ENCODE peak calls at places on chromosome 3, in eight cellular contexts. N, A, X, F, L, S, Z and W are unnamed samples.
A peak's percentile ranks its signal among the peaks of the same experiment; 100 is the strongest.

GRCh38 chr3:115706311-115706829 is 83.1 kb downstream of the GAP43 start:
- DNase-seq in N (no peak), A (no peak), X (no peak), F (no peak), L (no peak), S (no peak), Z (no peak), W (no peak)

GRCh38 chr3:54185740-54186139 is 63.4 kb downstream of the CACNA2D3 start:
- DNase-seq in N (no peak), A (no peak), X (no peak), F (no peak), L (no peak), S (no peak), Z (no peak), W (no peak)

GRCh38 chr3:120791010-120791409 is 48.5 kb downstream of the GTF2E1 start:
- DNase-seq in N (no peak), A (no peak), X (no peak), F (no peak), L (no peak), S (no peak), Z (no peak), W (no peak)

GRCh38 chr3:13023251-13024055 is 49.8 kb downstream of the IQSEC1 start:
- DNase-seq in N (no peak), A (no peak), X (no peak), F (peak; percentile 70), L (no peak), S (no peak), Z (no peak), W (no peak)

GRCh38 chr3:43866529-43867353 is 176.0 kb downstream of the ABHD5 start:
- DNase-seq in N (no peak), A (no peak), X (no peak), F (peak; percentile 6), L (no peak), S (no peak), Z (peak; percentile 70), W (no peak)

GRCh38 chr3:31968927-31969418 is 12.1 kb downstream of the OSBPL10 start:
- DNase-seq in N (no peak), A (no peak), X (no peak), F (no peak), L (peak; percentile 86), S (peak; percentile 44), Z (peak; percentile 66), W (peak; percentile 45)

GRCh38 chr3:117184574-117184973 is 475.0 kb downstream of the TUSC7 start:
- DNase-seq in N (no peak), A (no peak), X (no peak), F (no peak), L (no peak), S (no peak), Z (no peak), W (no peak)

GRCh38 chr3:9703736-9704342 is at the start of gene CPNE9:
- DNase-seq in N (no peak), A (no peak), X (no peak), F (peak; percentile 64), L (no peak), S (no peak), Z (no peak), W (no peak)

GRCh38 chr3:143973352-143974021 is 1.9 kb downstream of the DIPK2A start:
- DNase-seq in N (no peak), A (peak; percentile 10), X (no peak), F (no peak), L (no peak), S (no peak), Z (no peak), W (peak; percentile 14)
- TF ChIP-seq POLR2AphosphoS5 in N (no peak), A (no peak), X (no peak), F (no peak), L (no peak), S (no peak), Z (peak; percentile 3), W (no peak)

GRCh38 chr3:75506603-75507002 is 157.5 kb upstream of the FRG2C start:
- DNase-seq in N (no peak), A (no peak), X (no peak), F (no peak), L (no peak), S (no peak), Z (peak; percentile 62), W (no peak)
- H3K9me3 ChIP-seq in N (peaks cover 15% of the 10 kb centered on the region), A (peaks cover 14% of the 10 kb centered on the region), X (peaks cover 6% of the 10 kb centered on the region), F (peaks cover 30% of the 10 kb centered on the region), L (no peaks in the 10 kb centered on the region), S (peaks cover 26% of the 10 kb centered on the region), Z (peaks cover 13% of the 10 kb centered on the region), W (no peaks in the 10 kb centered on the region)

DNA sequence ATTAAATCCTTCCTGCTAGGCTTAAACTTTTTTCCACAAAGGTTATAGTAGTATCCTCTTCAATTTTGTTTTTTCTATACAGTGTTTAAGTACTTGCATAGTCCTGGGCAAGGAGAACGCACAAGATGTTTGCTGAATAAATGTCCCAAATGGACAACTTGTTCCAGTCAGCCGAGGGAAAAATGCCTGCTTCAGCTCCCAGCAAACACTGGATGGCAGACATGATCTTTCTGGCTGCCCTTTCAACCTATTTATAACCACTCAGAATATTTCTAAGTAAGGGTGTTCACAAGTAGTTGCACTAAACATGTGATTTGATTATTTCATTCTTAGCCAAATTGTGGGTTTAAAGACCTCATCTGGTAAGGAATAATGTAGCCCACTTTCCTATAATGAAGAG is 29.8 kb downstream of the GNB4 start:
- DNase-seq in N (no peak), A (no peak), X (no peak), F (no peak), L (no peak), S (no peak), Z (no peak), W (no peak)
- TF ChIP-seq POLR2AphosphoS5 in N (no peak), A (no peak), X (no peak), F (no peak), L (no peak), S (no peak), Z (peak; percentile 22), W (no peak)

GRCh38 chr3:1272541-1273265 is 179.9 kb downstream of the CNTN6 start:
- DNase-seq in N (no peak), A (peak; percentile 14), X (no peak), F (no peak), L (no peak), S (no peak), Z (no peak), W (no peak)
- H3K9me3 ChIP-seq in N (no peaks in the 10 kb centered on the region), A (no peaks in the 10 kb centered on the region), X (no peaks in the 10 kb centered on the region), F (no peaks in the 10 kb centered on the region), L (peaks cover 13% of the 10 kb centered on the region), S (no peaks in the 10 kb centered on the region), Z (no peaks in the 10 kb centered on the region), W (no peaks in the 10 kb centered on the region)

DNA sequence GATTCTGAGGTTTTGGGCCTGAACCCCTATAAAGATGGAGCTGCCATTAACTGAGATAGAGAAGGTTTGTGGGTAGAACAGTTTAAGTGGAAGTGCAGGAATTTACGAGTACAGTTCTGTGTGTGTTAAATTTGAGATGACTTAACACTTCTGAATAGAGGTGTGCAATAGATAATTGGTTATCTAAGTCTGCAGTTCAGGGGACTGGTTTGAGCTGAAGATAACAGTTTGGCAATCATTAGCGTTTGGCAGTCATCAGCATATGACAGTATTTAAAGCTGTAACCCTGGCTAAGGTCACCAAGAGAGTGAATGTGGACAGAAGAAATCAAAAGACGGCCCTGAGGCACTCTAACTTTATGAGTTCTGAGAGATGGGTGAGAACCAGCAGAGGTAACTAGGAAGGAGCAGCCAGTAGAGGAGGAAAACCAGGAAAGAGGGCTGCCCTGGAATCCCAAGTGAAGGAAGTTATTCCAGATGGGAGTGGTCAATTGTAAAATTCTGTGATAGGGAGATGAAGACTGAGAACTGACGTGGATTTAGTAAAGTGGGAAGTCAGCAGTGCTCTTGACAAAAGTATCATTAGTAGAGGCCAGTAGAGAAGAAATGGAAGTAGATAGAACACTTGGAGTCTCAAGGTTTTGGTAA is 8.1 kb downstream of the MYNN start:
- DNase-seq in N (no peak), A (no peak), X (no peak), F (no peak), L (no peak), S (no peak), Z (no peak), W (no peak)
- TF ChIP-seq POLR2AphosphoS5 in N (no peak), A (no peak), X (no peak), F (no peak), L (no peak), S (no peak), Z (no peak), W (no peak)

GRCh38 chr3:52870471-52870870 is 26.9 kb downstream of the STIMATE start:
- DNase-seq in N (no peak), A (no peak), X (no peak), F (no peak), L (no peak), S (no peak), Z (no peak), W (no peak)
- H3K9me3 ChIP-seq in N (no peaks in the 10 kb centered on the region), A (no peaks in the 10 kb centered on the region), X (no peaks in the 10 kb centered on the region), F (peaks cover 3% of the 10 kb centered on the region), L (no peaks in the 10 kb centered on the region), S (no peaks in the 10 kb centered on the region), Z (no peaks in the 10 kb centered on the region), W (no peaks in the 10 kb centered on the region)

DNA sequence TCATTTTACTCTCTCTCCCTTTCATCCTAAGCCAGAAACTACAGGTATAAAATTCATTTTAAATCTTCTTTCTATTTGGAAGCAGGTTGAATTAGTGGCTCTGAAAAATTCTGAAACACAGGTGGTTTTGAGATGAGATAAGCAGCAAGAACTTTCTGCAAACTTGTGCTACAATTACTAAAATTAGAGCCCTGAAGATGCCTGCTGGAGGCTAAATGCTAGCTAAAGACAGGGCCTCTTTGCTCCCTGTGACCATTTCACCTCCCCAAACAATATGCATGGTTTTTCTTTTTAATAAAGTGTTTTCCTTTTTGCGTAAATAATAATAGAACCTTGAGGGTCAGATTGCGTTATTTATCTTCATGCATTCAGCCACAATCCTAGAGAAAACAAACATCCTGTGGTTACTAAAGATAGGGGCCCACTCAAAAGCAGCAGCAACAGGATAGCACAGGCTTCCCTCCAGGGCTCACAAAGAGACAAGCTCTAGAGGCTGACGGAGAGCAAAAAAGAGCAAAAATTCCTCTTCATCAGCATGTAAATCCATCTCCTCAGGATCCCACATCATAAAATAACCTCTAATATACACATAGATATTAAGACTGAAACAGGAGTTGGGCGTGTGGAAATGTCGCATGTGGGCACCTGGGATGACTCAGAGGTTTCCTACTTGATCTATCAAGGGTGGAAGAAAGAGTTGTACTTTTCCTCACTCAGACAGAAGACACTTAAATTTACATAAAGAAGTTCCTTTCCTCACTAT is 26.5 kb upstream of the CP start:
- DNase-seq in N (no peak), A (no peak), X (no peak), F (no peak), L (no peak), S (no peak), Z (no peak), W (no peak)
- TF ChIP-seq POLR2AphosphoS5 in N (no peak), A (no peak), X (no peak), F (no peak), L (no peak), S (no peak), Z (no peak), W (no peak)

GRCh38 chr3:33526787-33527186 is 86.6 kb upstream of the UBP1 start:
- DNase-seq in N (no peak), A (no peak), X (no peak), F (no peak), L (no peak), S (no peak), Z (no peak), W (no peak)
- H3K9me3 ChIP-seq in N (peaks cover 12% of the 10 kb centered on the region), A (peaks cover 10% of the 10 kb centered on the region), X (peaks cover 17% of the 10 kb centered on the region), F (peaks cover 49% of the 10 kb centered on the region), L (no peaks in the 10 kb centered on the region), S (peaks cover 28% of the 10 kb centered on the region), Z (peaks cover 25% of the 10 kb centered on the region), W (no peaks in the 10 kb centered on the region)